ENCODE peak calls at places on chromosomes 16 and 17, in five cellular contexts. J, H, M, W and A are unnamed samples. For H3K36me3, the result is how much of the 10 kb centered on the place peaks cover.

GRCh38 chr16:57004387-57005250 is 15.3 kb downstream of the NLRC5 start:
- DNase-seq in J (no peak), H (no peak), M (no peak), W (no peak), A (no peak)

GRCh38 chr16:78800535-78800934 is 701.1 kb downstream of the WWOX start:
- DNase-seq in J (no peak), H (no peak), M (no peak), W (no peak), A (no peak)

GRCh38 chr17:30336369-30337171 is 2.7 kb upstream of the TMIGD1 start:
- DNase-seq in J (peak), H (no peak), M (peak), W (no peak), A (no peak)

GRCh38 chr17:2346475-2346874 is 9.2 kb downstream of the SGSM2 start:
- DNase-seq in J (no peak), H (no peak), M (no peak), W (no peak), A (no peak)

GRCh38 chr17:16040710-16041251 is 41.2 kb downstream of the TTC19 start:
- DNase-seq in J (peak), H (peak), M (no peak), W (no peak), A (no peak)

GRCh38 chr16:65521685-65522338 is 399.9 kb upstream of the CDH11 start:
- DNase-seq in J (no peak), H (no peak), M (no peak), W (no peak), A (no peak)

GRCh38 chr17:39753514-39754160 is 15.9 kb downstream of the GRB7 start:
- DNase-seq in J (peak), H (peak), M (peak), W (peak), A (no peak)

GRCh38 chr17:2963332-2964027 is 99.9 kb downstream of the OR1D5 start:
- DNase-seq in J (no peak), H (no peak), M (no peak), W (no peak), A (no peak)

GRCh38 chr17:2335726-2336214 is 487 bp downstream of the TSR1 start:
- DNase-seq in J (peak), H (no peak), M (no peak), W (peak), A (no peak)

GRCh38 chr16:73949574-73950348 is 346.9 kb upstream of the PSMD7 start:
- DNase-seq in J (peak), H (no peak), M (peak), W (no peak), A (no peak)

GRCh38 chr17:2084129-2084765 is 29.3 kb downstream of the HIC1 start:
- DNase-seq in J (peak), H (peak), M (peak), W (peak), A (no peak)

GRCh38 chr16:67370686-67371085 is 22.6 kb downstream of the TPPP3 start:
- DNase-seq in J (no peak), H (no peak), M (no peak), W (no peak), A (no peak)

GRCh38 chr17:80629298-80630028 is 84.8 kb downstream of the RPTOR start:
- DNase-seq in J (no peak), H (no peak), M (no peak), W (no peak), A (no peak)

GRCh38 chr17:27518750-27519521 is 62.7 kb downstream of the KSR1 start:
- DNase-seq in J (no peak), H (no peak), M (no peak), W (peak), A (no peak)

GRCh38 chr16:9177861-9178260 is 86.4 kb downstream of the HAPSTR1 start:
- DNase-seq in J (no peak), H (no peak), M (no peak), W (no peak), A (no peak)

GRCh38 chr16:88353232-88353631 is 29.5 kb upstream of the ZNF469 start:
- DNase-seq in J (no peak), H (no peak), M (no peak), W (no peak), A (no peak)

GRCh38 chr16:75644240-75645012 is 3.0 kb downstream of the KARS1 start:
- DNase-seq in J (no peak), H (no peak), M (no peak), W (no peak), A (no peak)
- H3K27ac ChIP-seq in J (no peak), H (no peak), M (no peak), W (no peak), A (no peak)

DNA sequence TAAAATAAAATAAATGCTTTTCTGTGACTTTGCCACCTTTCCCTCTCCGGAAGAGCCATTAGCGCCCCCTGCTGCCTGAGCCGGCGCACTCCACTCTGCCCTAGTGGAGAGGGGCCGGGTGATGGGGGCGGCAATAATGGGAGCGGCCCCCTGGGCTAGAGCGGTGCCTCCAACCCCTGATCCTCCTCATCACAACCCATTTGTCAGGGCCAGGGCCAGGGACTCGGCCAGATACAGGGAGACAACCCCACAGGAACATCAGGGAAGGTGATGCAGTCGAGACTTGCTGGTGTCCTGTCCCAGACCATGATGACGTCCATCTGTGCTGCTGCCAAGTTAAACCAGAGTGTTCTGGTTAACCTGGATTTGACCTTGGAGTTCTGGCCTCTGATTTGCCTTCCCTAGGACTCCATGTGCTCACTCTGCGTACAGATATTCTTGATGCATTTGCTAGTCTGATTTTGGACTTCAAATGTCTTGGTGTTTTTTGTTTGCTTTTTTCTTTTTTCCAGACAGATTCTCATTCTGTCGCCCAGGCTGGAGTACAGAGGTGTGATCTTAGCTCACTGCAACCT is 46.1 kb upstream of the BPTF start:
- DNase-seq in J (peak), H (peak), M (peak), W (peak), A (no peak)
- TF ChIP-seq CTCF in J (peak), H (no peak), M (peak), W (no peak), A (no peak)

GRCh38 chr16:16110111-16110490 is 113.2 kb downstream of the ABCC6 start:
- DNase-seq in J (no peak), H (no peak), M (no peak), W (no peak), A (no peak)
- H3K36me3 ChIP-seq in J (under half), H (under half), M (under half), W (half or more), A (half or more)

DNA sequence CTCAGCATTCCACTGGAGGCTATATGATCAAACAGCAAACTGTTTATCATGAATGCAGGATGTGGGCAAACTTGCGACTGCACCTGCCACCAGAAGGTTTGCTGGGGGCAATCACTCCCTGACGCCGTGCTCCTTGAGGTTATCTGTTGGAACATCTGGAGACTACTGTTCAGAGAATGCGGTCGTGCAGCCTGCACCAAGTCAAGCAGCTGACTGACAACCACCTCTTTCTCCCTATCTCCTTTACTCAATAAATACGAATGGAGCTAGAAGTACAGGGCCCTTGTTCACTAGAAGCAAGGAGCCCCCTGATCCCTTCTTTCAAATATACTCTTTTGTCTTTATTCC is 2101.2 kb downstream of the TP53TG3F start:
- DNase-seq in J (no peak), H (no peak), M (no peak), W (no peak), A (no peak)
- H3K27ac ChIP-seq in J (no peak), H (no peak), M (no peak), W (no peak), A (no peak)

DNA sequence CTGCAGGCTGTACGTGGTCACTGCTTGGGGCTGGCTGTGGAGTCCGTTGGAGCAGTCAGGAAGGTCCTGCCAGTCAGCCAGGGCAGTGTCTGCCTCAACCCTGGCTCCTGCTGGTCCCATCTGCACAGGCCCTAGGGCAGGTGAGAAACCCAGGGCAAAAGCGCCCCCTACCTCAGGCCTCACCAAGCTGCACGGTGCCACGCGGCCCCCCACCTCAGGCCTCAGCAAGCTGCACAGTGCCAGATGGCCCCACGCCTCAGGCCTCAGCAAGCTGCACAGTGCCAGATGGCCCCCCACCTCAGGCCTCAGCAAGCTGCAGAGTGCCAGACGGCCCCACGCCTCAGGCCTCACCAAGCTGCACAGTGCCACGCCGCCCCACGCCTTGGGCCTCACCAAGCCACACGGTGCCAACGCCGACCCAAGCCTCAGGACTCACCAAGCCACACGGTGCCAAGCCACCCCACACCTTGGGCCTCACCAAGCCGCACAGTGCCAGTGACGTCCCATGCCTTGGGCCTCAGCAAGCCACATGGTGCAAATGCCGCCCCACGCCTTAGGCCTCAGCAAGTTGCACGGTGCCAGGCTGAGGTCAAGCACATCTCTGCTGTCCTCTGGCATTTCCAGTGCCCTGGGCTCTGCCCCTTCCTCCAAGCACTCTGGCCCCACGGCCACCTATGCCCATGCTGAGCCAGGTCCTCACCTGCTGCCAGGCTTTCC is 5.5 kb downstream of the TMEM204 start:
- DNase-seq in J (no peak), H (no peak), M (no peak), W (no peak), A (no peak)
- TF ChIP-seq CTCF in J (no peak), H (no peak), M (peak), W (no peak), A (peak)

DNA sequence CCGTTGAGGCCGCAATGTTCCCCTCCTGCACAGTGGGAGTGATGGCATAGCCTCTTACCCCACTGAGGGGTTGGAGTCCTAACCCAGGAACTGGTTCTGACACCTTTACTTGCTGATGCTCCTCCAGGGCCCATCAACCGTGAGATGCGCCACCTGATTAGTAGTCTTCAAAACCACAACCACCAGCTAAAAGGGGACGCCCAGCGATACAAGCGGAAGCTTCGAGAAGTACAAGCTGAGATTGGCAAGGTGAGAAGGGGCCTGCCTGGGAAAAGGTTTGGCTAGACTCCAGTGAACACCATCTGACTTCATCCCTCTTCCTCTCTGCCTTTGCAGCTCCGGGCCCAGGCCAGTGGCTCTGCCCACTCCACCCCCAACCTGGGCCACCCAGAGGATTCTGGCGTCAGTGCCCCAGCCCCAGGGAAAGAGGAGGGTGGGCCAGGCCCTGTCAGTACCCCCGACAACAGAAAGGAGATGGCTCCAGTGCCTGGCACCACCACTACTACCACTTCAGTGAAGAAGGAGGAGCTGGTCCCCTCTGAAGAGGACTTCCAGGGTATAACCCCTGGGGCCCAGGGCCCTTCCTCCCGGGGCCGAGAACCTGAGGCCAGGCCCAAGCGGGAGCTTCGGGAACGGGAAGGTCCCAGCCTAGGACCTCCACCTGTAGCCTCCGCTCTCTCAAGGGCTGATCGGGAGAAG is 5.8 kb downstream of the RNF40 start:
- DNase-seq in J (no peak), H (peak), M (no peak), W (peak), A (no peak)
- H3K36me3 ChIP-seq in J (under half), H (under half), M (half or more), W (half or more), A (half or more)